ENCODE peak calls at places on chromosomes 1 and 21, in five cellular contexts. Z is tibial nerve, P is cardiac fibroblast, L is AG04450, E is body of pancreas. H is an unnamed sample.

GRCh38 chr21:42480736-42481135 is 15.3 kb downstream of the RSPH1 start:
- DNase-seq in L (no peak), E (no peak), Z (no peak), P (no peak), H (no peak)

GRCh38 chr1:23478896-23479790 is 4.8 kb downstream of the ASAP3 start:
- DNase-seq in P (peak; percentile 91), Z (peak; percentile 76), E (peak; percentile 91), L (no peak), H (no peak)

GRCh38 chr1:93977546-93977945 is 68.3 kb upstream of the GCLM start:
- DNase-seq in Z (no peak), P (peak; percentile 43), L (no peak), E (no peak), H (no peak)

GRCh38 chr1:29859126-29859525 is 622.8 kb downstream of the PTPRU start:
- DNase-seq in E (no peak), Z (no peak), L (no peak), P (no peak), H (no peak)

GRCh38 chr1:167799747-167800146 is 78.0 kb downstream of the MPZL1 start:
- DNase-seq in E (no peak), P (no peak), L (no peak), Z (no peak), H (no peak)

GRCh38 chr1:113314600-113314999 is 75.7 kb upstream of the MAGI3 start:
- DNase-seq in Z (no peak), E (no peak), P (no peak), L (no peak), H (no peak)

GRCh38 chr21:43361127-43361492 is 65.8 kb downstream of the SIK1 start:
- DNase-seq in L (no peak), E (no peak), Z (no peak), P (no peak), H (no peak)

GRCh38 chr21:40850071-40850470 is 3.1 kb upstream of the DSCAM start:
- DNase-seq in P (no peak), L (no peak), Z (no peak), E (no peak), H (no peak)

GRCh38 chr1:50305808-50306207 is 117.4 kb downstream of the DMRTA2 start:
- DNase-seq in L (no peak), E (no peak), Z (no peak), P (no peak), H (no peak)

GRCh38 chr1:209094384-209094783 is 489.1 kb upstream of the CAMK1G start:
- DNase-seq in L (no peak), P (no peak), E (no peak), Z (no peak), H (no peak)

GRCh38 chr1:171636141-171636540 is 14.1 kb downstream of the MYOCOS start:
- DNase-seq in L (no peak), P (no peak), E (no peak), Z (no peak), H (no peak)

GRCh38 chr21:35046880-35047229 is 2.2 kb downstream of the RUNX1 start:
- DNase-seq in P (no peak), Z (no peak), E (no peak), L (no peak), H (peak; percentile 6)

GRCh38 chr1:45522324-45523104 is 830 bp upstream of the PRDX1 start:
- DNase-seq in Z (no peak), E (no peak), P (peak; percentile 41), L (no peak), H (no peak)

GRCh38 chr1:119001181-119002018 is 13.3 kb upstream of the TBX15 start:
- DNase-seq in L (no peak), Z (no peak), P (peak; percentile 44), E (no peak), H (no peak)

GRCh38 chr1:11761988-11762406 is at the start of gene C1orf167:
- DNase-seq in E (no peak), P (no peak), L (no peak), Z (no peak), H (no peak)

GRCh38 chr1:233328661-233329498 is 1.4 kb downstream of the MAP3K21 start:
- DNase-seq in P (no peak), E (peak; percentile 43), L (no peak), Z (no peak), H (no peak)

GRCh38 chr1:154607084-154607747 is 770 bp downstream of the ADAR start:
- DNase-seq in E (peak; percentile 14), P (peak; percentile 49), Z (no peak), L (no peak), H (no peak)

GRCh38 chr1:53370369-53370961 is 42.6 kb upstream of the LRP8 start:
- DNase-seq in L (no peak), E (no peak), P (no peak), Z (no peak), H (no peak)

GRCh38 chr1:116494745-116495144 is 76.1 kb downstream of the CD58 start:
- DNase-seq in E (peak; percentile 57), P (no peak), L (no peak), Z (no peak), H (no peak)

GRCh38 chr1:167263784-167264464 is 43.2 kb downstream of the POU2F1 start:
- DNase-seq in E (no peak), P (peak; percentile 10), Z (no peak), L (no peak), H (no peak)

GRCh38 chr1:21115098-21115760 is 61.5 kb downstream of the EIF4G3 start:
- DNase-seq in Z (no peak), P (peak; percentile 64), E (no peak), L (no peak), H (no peak)

GRCh38 chr21:44402323-44403105 is 49.1 kb downstream of the TRPM2 start:
- DNase-seq in E (no peak), P (no peak), L (no peak), Z (no peak), H (no peak)

GRCh38 chr1:186829679-186830587 is 1.2 kb downstream of the PLA2G4A start:
- DNase-seq in E (no peak), P (no peak), L (no peak), Z (no peak), H (no peak)

GRCh38 chr1:68359045-68359444 is 90.7 kb downstream of the RPE65 start:
- DNase-seq in L (no peak), E (no peak), Z (no peak), P (peak; percentile 26), H (no peak)

GRCh38 chr21:25350056-25350455 is 257.2 kb downstream of the MRPL39 start:
- DNase-seq in E (peak; percentile 22), Z (no peak), P (peak; percentile 49), L (no peak), H (no peak)
- TF ChIP-seq CTCF in E (peak; percentile 7), Z (no peak), P (peak; percentile 76), L (peak; percentile 67), H (peak; percentile 62)

GRCh38 chr21:23799376-23799775 is 1807.9 kb downstream of the MRPL39 start:
- DNase-seq in L (no peak), P (no peak), Z (no peak), E (no peak), H (no peak)

GRCh38 chr21:23804866-23805265 is 1802.4 kb downstream of the MRPL39 start:
- DNase-seq in P (no peak), E (no peak), L (no peak), Z (no peak), H (no peak)

DNA sequence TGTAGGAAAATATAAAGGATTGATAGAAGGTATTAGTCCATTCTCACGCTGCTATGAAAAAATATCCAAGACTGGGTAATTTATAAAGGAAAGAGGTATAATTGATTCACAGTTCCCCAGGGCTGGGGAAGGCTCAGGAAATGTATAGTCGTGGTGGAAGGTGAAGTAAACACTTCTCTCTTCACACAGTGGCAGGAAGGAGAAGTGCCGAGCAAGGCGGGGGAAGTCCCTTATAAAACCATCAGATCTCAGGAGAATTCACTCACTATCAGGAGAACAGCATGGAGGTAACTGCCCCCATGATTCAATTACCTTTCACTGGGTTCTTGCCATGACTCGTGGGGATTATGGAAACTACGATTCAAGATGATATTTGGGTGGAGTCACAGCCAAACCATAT is 1806.0 kb downstream of the MRPL39 start:
- DNase-seq in Z (no peak), E (no peak), L (no peak), P (no peak), H (no peak)
- H3K4me3 ChIP-seq in Z (no peak overlapping the region), E (no peak overlapping the region), L (no peak overlapping the region), P (no peak overlapping the region), H (no peak overlapping the region)

GRCh38 chr1:162022626-162023025 is 1.0 kb downstream of the OLFML2B start:
- DNase-seq in Z (no peak), P (no peak), E (no peak), L (no peak), H (no peak)

GRCh38 chr1:162023181-162023546 is 505 bp downstream of the OLFML2B start:
- DNase-seq in Z (no peak), E (no peak), L (no peak), P (no peak), H (no peak)

GRCh38 chr1:162021124-162021523 is 2.5 kb downstream of the OLFML2B start:
- DNase-seq in L (no peak), E (no peak), P (no peak), Z (no peak), H (no peak)

GRCh38 chr1:162026906-162027305 is 3.2 kb upstream of the OLFML2B start:
- DNase-seq in L (no peak), P (peak; percentile 39), E (peak; percentile 25), Z (no peak), H (no peak)

DNA sequence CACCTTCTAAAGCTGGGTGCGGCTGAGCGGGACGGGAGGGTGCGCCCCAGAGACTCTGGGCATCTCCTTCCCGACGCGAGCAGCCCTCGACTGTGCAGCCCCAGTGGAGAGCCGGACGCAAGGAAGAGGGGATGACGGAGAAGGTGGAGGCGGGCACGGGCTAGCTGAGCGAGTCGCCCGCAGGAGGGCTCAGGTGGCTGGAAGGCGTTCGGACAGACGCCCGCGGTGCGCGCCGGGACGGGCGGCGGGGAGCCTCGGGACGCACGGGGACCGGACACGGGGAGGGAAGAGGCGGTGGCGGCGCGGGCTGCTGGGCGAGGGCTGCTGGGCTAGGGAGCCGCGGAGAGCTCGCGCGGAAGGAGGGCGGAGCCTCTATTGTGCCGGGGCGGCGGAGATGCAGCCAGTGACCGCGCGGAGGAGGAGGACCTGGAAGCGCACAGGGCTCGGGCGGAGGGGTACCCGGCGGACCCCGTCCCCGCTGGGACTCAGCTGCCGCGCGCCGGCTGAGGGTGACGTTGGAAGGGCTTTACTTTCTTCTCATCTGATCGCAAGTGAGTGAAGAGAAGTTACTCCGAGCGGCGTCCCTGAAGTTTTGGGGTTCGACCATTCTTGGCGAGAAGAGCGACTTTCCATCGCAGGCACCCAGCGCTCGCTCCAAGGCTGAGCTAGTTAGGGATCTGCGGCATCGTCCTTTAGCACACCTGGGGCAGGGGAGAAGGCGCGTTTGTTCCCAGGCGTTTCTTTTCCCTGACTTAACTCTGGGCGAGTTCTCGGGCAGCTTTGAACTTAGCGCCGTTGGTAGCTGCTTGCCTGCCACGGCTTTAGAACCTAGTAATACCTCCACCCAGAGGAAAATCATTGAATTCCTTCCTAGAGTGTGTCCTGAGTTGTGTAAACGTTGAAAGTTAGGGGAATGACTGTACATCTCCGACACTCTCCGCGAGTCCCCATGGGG is at the start of gene OLFML2B:
- DNase-seq in E (peak; percentile 58), L (peak; percentile 37), Z (peak; percentile 57), P (peak; percentile 80), H (peak; percentile 63)
- TF ChIP-seq CTCF in E (no peak), L (peak; percentile 54), Z (no peak), P (peak; percentile 37), H (peak; percentile 28)

GRCh38 chr1:156581661-156582387 is 2.3 kb downstream of the TTC24 start:
- DNase-seq in L (no peak), Z (no peak), P (no peak), E (no peak), H (no peak)
- H3K4me3 ChIP-seq in L (no peak overlapping the region), Z (no peak overlapping the region), P (no peak overlapping the region), E (no peak overlapping the region), H (no peak overlapping the region)

H was measured in HFF-Myc.